ENCODE peak calls at places on chromosomes 5 and 9, in ten cellular contexts. X is endodermal cell, M is endothelial cell of umbilical vein, Q is AG04450, A is adrenal gland, I is AG10803, W is A549, L is MM.1S, Y is lower leg skin, S is mammary epithelial cell. T is an unnamed sample.

GRCh38 chr5:56685503-56686217 is 129.7 kb upstream of the MAP3K1 start:
- DNase-seq in X (no peak), Q (no peak), Y (no peak), S (no peak), I (no peak), A (no peak), M (no peak), L (no peak), W (no peak), T (no peak)

GRCh38 chr5:153742071-153742470 is 251.6 kb downstream of the GRIA1 start:
- DNase-seq in Y (no peak), Q (no peak), L (no peak), A (no peak), S (no peak), X (no peak), W (no peak), M (no peak), I (no peak), T (no peak)

GRCh38 chr9:129140397-129141065 is 29.3 kb downstream of the PTPA start:
- DNase-seq in W (no peak), X (peak), L (peak), M (peak), Y (no peak), A (peak), S (peak), I (peak), Q (no peak), T (peak)

GRCh38 chr5:6583049-6583880 is 49.6 kb downstream of the NSUN2 start:
- DNase-seq in Y (no peak), S (no peak), I (no peak), X (peak), M (no peak), Q (no peak), W (peak), L (peak), A (no peak), T (no peak)

GRCh38 chr9:124660341-124660801 is 110.7 kb downstream of the NR6A1 start:
- DNase-seq in W (no peak), Y (no peak), A (peak), I (peak), L (no peak), Q (no peak), M (peak), X (peak), S (peak), T (peak)

GRCh38 chr5:128035689-128036088 is 47.9 kb upstream of the SLC12A2 start:
- DNase-seq in Q (no peak), L (no peak), Y (no peak), M (no peak), S (no peak), X (no peak), I (no peak), W (no peak), A (no peak), T (no peak)

GRCh38 chr5:3352711-3353110 is 242.9 kb upstream of the IRX1 start:
- DNase-seq in W (no peak), A (no peak), I (no peak), Q (no peak), Y (no peak), X (peak), L (no peak), M (no peak), S (no peak), T (no peak)

GRCh38 chr9:92489209-92489608 is 6.9 kb upstream of the ASPN start:
- DNase-seq in M (no peak), Q (no peak), X (no peak), S (no peak), W (no peak), Y (no peak), A (no peak), L (no peak), I (peak), T (peak)

GRCh38 chr5:35345222-35345621 is 114.9 kb upstream of the PRLR start:
- DNase-seq in A (no peak), S (no peak), Y (no peak), I (no peak), W (no peak), Q (no peak), L (no peak), M (no peak), X (no peak), T (peak)

GRCh38 chr5:178479261-178479660 is 110.9 kb downstream of the COL23A1 start:
- DNase-seq in S (no peak), Q (no peak), L (no peak), M (no peak), W (no peak), X (no peak), I (no peak), A (no peak), Y (no peak), T (peak)

GRCh38 chr5:28748446-28748845 is 1710.1 kb upstream of the CDH9 start:
- DNase-seq in Y (no peak), I (no peak), S (peak), X (no peak), L (no peak), M (no peak), Q (no peak), W (no peak), A (no peak), T (no peak)

GRCh38 chr5:8676731-8677130 is 807.8 kb downstream of the MTRR start:
- DNase-seq in A (no peak), I (no peak), S (no peak), L (no peak), Y (no peak), X (no peak), W (no peak), Q (no peak), M (no peak), T (no peak)

GRCh38 chr5:171401167-171401947 is 13.7 kb downstream of the NPM1 start:
- DNase-seq in A (no peak), I (no peak), L (no peak), M (no peak), Q (no peak), S (no peak), X (no peak), W (no peak), Y (no peak), T (no peak)

GRCh38 chr9:110555971-110556370 is 23.6 kb downstream of the SVEP1 start:
- DNase-seq in X (no peak), S (peak), W (peak), M (peak), Q (peak), Y (peak), A (peak), I (peak), L (no peak), T (no peak)

GRCh38 chr5:179261301-179262125 is 83.7 kb downstream of the ADAMTS2 start:
- DNase-seq in S (no peak), A (no peak), Y (no peak), M (no peak), Q (no peak), X (peak), W (no peak), I (peak), L (no peak), T (peak)

GRCh38 chr9:121992571-121993212 is 100.4 kb downstream of the TTLL11 start:
- DNase-seq in M (peak), L (peak), S (peak), Y (peak), A (peak), W (peak), I (peak), X (peak), Q (peak), T (peak)
- TF ChIP-seq CTCF in M (peak), L (peak), S (peak), Y (peak), A (peak), W (peak), I (peak), X (peak), Q (peak), T (peak)

GRCh38 chr5:130065617-130066016 is 161.4 kb downstream of the CHSY3 start:
- DNase-seq in L (no peak), Q (no peak), M (no peak), S (no peak), W (no peak), I (no peak), Y (no peak), X (no peak), A (no peak), T (no peak)

GRCh38 chr5:130066644-130067043 is 162.4 kb downstream of the CHSY3 start:
- DNase-seq in L (no peak), A (no peak), Y (no peak), X (no peak), M (no peak), W (no peak), I (peak), S (no peak), Q (no peak), T (no peak)

GRCh38 chr5:130063603-130064002 is 159.3 kb downstream of the CHSY3 start:
- DNase-seq in Y (no peak), W (no peak), M (no peak), X (no peak), S (no peak), Q (no peak), A (no peak), I (no peak), L (no peak), T (no peak)

GRCh38 chr5:130067364-130067763 is 163.1 kb downstream of the CHSY3 start:
- DNase-seq in I (no peak), M (no peak), Y (no peak), A (no peak), W (no peak), L (no peak), Q (no peak), S (no peak), X (no peak), T (no peak)

DNA sequence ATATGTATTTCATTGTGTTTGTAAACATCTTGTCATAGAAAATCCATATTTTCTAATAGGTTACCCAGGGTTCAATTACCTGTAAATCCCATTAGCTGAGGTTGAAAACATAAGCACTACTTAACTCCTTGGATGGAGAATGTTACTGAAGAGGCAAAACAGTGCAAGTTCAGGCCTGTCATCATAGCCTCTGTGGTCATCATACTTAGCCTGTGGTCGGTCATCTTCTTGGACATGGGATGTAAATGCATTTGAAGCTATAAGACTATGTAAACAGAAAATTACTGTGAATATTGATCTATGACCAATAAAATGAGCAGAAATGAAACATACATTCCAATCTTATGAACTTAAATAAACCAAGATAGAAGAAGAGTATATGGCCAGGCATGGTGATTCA is 164.7 kb downstream of the CHSY3 start:
- DNase-seq in S (peak), A (no peak), I (no peak), L (no peak), M (no peak), W (no peak), X (no peak), Y (no peak), Q (no peak), T (no peak)
- H3K4me3 ChIP-seq in S (no peak), A (no peak), I (no peak), L (no peak), M (no peak), W (no peak), X (no peak), Y (no peak), Q (no peak), T (no peak)

GRCh38 chr5:1668141-1668721 is 131.4 kb downstream of the MRPL36 start:
- DNase-seq in I (no peak), M (no peak), A (peak), Q (no peak), Y (peak), X (peak), S (no peak), W (no peak), L (no peak), T (peak)

GRCh38 chr5:1666221-1666620 is 133.4 kb downstream of the MRPL36 start:
- DNase-seq in I (no peak), W (no peak), X (no peak), A (no peak), Q (no peak), Y (peak), M (no peak), S (no peak), L (no peak), T (no peak)

GRCh38 chr5:1666812-1667588 is 132.6 kb downstream of the MRPL36 start:
- DNase-seq in Q (no peak), A (peak), Y (peak), W (peak), L (peak), S (no peak), M (no peak), I (no peak), X (peak), T (no peak)

GRCh38 chr5:1669276-1670155 is 130.1 kb downstream of the MRPL36 start:
- DNase-seq in M (no peak), S (no peak), L (no peak), Y (peak), Q (no peak), W (no peak), I (no peak), X (no peak), A (no peak), T (no peak)

DNA sequence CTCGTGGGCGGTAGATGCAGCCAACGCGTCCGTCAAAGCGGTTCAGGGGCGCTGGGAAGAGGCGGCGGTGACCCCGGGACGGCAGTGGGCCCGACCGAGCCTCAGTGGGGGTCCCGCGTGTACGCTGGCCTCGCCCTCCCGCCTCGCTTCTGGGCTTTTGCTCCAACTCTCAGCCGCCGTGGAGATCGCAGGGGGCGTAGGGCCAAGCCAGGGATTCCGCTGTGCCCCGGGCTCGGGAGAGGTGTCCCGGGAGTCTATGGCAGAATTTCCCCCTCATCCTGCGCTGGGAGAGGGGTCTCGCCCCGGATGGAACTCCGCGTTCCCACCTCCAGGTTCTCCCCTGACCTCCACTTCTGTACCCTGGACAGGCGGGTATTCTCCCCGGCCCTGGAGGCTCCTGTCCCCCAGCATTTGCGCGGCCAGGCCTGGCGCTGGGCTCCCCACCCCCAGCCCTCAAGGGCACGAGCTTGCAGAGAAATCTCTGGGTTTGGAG is 131.9 kb downstream of the MRPL36 start:
- DNase-seq in X (peak), L (no peak), M (no peak), I (no peak), A (no peak), W (no peak), Y (peak), S (no peak), Q (no peak), T (no peak)
- TF ChIP-seq CTCF in X (no peak), L (no peak), M (no peak), I (no peak), A (no peak), W (no peak), Y (no peak), S (no peak), Q (no peak), T (no peak)

GRCh38 chr9:113620377-113621161 is 157.0 kb downstream of the RGS3 start:
- DNase-seq in X (peak), Y (peak), I (peak), Q (peak), L (no peak), S (peak), M (peak), A (peak), W (peak), T (no peak)

GRCh38 chr9:113622038-113622437 is 158.5 kb downstream of the RGS3 start:
- DNase-seq in X (peak), L (no peak), M (no peak), Q (no peak), A (no peak), S (no peak), I (no peak), Y (no peak), W (no peak), T (no peak)

GRCh38 chr9:113621309-113621791 is 157.8 kb downstream of the RGS3 start:
- DNase-seq in Q (peak), I (peak), L (no peak), A (peak), S (no peak), W (no peak), X (peak), Y (peak), M (peak), T (no peak)

GRCh38 chr9:113619156-113619861 is 155.8 kb downstream of the RGS3 start:
- DNase-seq in Y (no peak), L (no peak), A (no peak), S (no peak), W (no peak), I (no peak), X (peak), Q (no peak), M (no peak), T (no peak)

DNA sequence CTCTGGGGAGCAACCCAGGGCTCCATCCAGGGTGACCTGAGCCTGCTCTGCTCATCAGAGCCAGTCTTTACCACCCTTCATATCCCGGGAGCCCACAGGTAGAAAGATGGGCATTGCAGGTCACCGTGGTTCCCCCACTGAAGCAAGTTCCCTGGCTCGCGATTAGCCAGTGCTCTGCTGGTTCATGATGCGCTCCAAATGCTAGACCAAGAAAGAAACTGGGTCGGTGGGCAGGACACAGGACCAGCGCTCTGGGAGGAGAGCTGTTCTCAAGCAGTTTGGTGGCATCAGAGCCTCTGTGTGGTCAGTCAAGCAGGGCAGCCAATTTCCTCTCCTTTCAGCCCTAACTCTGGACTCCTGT is 156.5 kb downstream of the RGS3 start:
- DNase-seq in A (no peak), W (no peak), M (no peak), I (no peak), X (no peak), Q (no peak), Y (no peak), S (no peak), L (no peak), T (no peak)
- H3K4me3 ChIP-seq in A (no peak), W (no peak), M (peak), I (peak), X (no peak), Q (peak), Y (no peak), S (no peak), L (no peak), T (no peak)

DNA sequence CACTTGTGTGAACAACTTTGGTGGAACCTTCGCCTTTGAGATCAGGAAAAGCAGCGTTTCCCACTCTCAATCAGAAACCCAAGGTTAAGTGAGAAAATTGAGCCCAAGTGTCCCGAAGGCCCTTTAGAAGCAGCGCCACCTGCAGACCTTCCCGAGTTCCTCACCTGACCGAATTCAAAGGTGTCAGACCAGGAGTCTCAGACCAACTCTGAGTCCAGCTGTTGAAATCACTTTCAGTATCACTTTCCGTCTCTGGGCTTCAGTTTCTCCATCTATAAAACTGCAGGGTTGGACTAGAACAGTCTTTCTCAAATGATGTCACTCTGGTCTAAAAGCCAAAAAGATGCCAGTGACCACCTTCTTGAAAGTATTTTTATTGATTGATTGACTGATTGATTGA is 31.7 kb upstream of the GRHPR start:
- DNase-seq in X (peak), I (no peak), A (no peak), Q (no peak), Y (no peak), S (peak), W (no peak), M (no peak), L (peak), T (peak)
- TF ChIP-seq CTCF in X (peak), I (peak), A (no peak), Q (peak), Y (no peak), S (peak), W (peak), M (peak), L (peak), T (peak)

GRCh38 chr9:135772056-135773042 is 70.4 kb downstream of the KCNT1 start:
- DNase-seq in A (no peak), X (no peak), Y (no peak), S (no peak), W (peak), Q (no peak), L (peak), M (no peak), I (no peak), T (no peak)
- H3K4me3 ChIP-seq in A (no peak), X (no peak), Y (no peak), S (no peak), W (no peak), Q (no peak), L (no peak), M (no peak), I (no peak), T (no peak)

DNA sequence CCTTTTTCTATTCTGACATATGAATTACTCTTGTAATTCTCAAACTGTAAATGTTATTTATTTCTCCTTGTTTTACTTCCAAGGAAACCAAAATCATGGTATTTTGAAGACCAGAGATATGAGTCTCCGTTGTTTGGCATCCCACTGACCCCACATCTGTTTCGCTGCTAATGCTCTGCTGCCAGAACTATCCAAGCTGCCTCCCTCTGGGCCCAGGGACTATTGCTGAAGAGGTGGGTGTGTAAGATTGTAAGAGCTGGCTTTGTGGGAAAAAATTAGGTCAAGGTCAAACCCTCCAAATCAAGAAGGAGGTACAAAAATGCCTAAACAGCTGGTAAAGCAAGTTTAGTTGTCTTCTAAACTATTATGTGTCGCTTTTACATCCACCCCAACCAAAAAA is 129.4 kb upstream of the MYO10 start:
- DNase-seq in L (no peak), I (no peak), Y (no peak), W (no peak), Q (no peak), M (no peak), S (no peak), X (peak), A (no peak), T (no peak)
- TF ChIP-seq CTCF in L (no peak), I (no peak), Y (no peak), W (no peak), Q (no peak), M (no peak), S (no peak), X (no peak), A (no peak), T (no peak)

GRCh38 chr5:24854350-24854749 is 209.6 kb upstream of the CDH10 start:
- DNase-seq in S (peak), Y (no peak), L (no peak), Q (no peak), M (no peak), A (no peak), I (no peak), W (no peak), X (no peak), T (no peak)

GRCh38 chr5:24850911-24851310 is 206.1 kb upstream of the CDH10 start:
- DNase-seq in I (no peak), W (no peak), Q (no peak), S (no peak), Y (no peak), X (no peak), L (no peak), M (no peak), A (no peak), T (no peak)

DNA sequence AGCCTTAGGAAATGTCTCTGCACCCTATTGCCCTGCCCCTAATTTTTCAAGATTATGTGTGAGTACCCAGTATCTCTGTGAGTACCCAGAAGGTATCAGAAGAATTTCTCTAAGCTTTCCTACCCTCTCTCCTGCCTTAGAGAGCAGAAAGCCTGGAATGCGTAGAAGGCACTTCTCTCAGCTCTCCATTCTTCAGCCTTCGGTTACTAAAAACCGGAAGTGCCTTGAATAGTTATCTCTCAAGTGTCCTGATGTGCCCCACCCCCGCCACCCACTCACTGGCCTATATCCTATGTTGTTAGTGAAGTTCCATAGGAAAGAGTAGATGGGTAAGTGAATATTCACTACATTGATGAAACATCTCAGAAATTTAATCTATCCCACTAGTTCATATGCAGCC is 210.7 kb upstream of the CDH10 start:
- DNase-seq in L (no peak), M (no peak), S (no peak), A (no peak), I (no peak), X (peak), Q (no peak), Y (no peak), W (no peak), T (peak)
- H3K4me3 ChIP-seq in L (no peak), M (no peak), S (no peak), A (no peak), I (no peak), X (no peak), Q (no peak), Y (no peak), W (no peak), T (no peak)